ENCODE peak calls at places on chromosome X, in seven cellular contexts. Z is right lobe of liver, H is cardiac fibroblast, A is hepatocyte, C is A549, Y is mammary epithelial cell, G is dorsolateral prefrontal cortex. W is an unnamed sample.

GRCh38 chrX:16999275-16999674 is 52.8 kb downstream of the REPS2 start:
- DNase-seq in Z (no peak), H (no peak), A (no peak), C (no peak), Y (no peak), G (peak), W (peak)

GRCh38 chrX:40174594-40175415 is 77.0 kb upstream of the BCOR start:
- DNase-seq in Z (peak), H (peak), A (peak), C (peak), Y (no peak), G (peak), W (peak)

GRCh38 chrX:118179161-118179560 is 62.6 kb upstream of the KLHL13 start:
- DNase-seq in Z (no peak), H (no peak), A (no peak), C (no peak), Y (no peak), G (no peak), W (no peak)

GRCh38 chrX:42714981-42715688 is 62.8 kb downstream of the PPP1R2C start:
- DNase-seq in Z (peak), H (no peak), A (peak), C (peak), Y (peak), G (peak), W (peak)

GRCh38 chrX:150813922-150814321 is 84.5 kb downstream of the CD99L2 start:
- DNase-seq in Z (no peak), H (peak), A (no peak), C (no peak), Y (no peak), G (no peak), W (no peak)

GRCh38 chrX:14777484-14777883 is 95.4 kb downstream of the FANCB start:
- DNase-seq in Z (no peak), H (peak), A (no peak), C (no peak), Y (peak), G (no peak), W (peak)

GRCh38 chrX:149504226-149504914 is 736 bp downstream of the IDS start:
- DNase-seq in Z (no peak), H (peak), A (peak), C (peak), Y (no peak), G (peak), W (no peak)

GRCh38 chrX:71532078-71532752 is 689 bp upstream of the OGT start:
- DNase-seq in Z (no peak), H (peak), A (peak), C (peak), Y (peak), G (no peak), W (peak)

GRCh38 chrX:84188320-84188834 is 378 bp upstream of the RPS6KA6 start:
- DNase-seq in Z (peak), H (peak), A (peak), C (peak), Y (peak), G (peak), W (peak)

GRCh38 chrX:44012484-44013096 is 39.4 kb upstream of the NDP start:
- DNase-seq in Z (no peak), H (peak), A (no peak), C (peak), Y (peak), G (no peak), W (peak)

GRCh38 chrX:40410859-40411258 is 169.9 kb upstream of the ATP6AP2 start:
- DNase-seq in Z (no peak), H (no peak), A (no peak), C (no peak), Y (no peak), G (no peak), W (no peak)

GRCh38 chrX:138777230-138777629 is 65.7 kb upstream of the FGF13 start:
- DNase-seq in Z (no peak), H (no peak), A (no peak), C (no peak), Y (no peak), G (no peak), W (no peak)

GRCh38 chrX:14872355-14872754 is 514 bp downstream of the FANCB start:
- DNase-seq in Z (no peak), H (peak), A (no peak), C (no peak), Y (no peak), G (no peak), W (no peak)

GRCh38 chrX:27039332-27039731 is 423.8 kb downstream of the PPP4R3C start:
- DNase-seq in Z (no peak), H (no peak), A (no peak), C (no peak), Y (no peak), G (no peak), W (no peak)

GRCh38 chrX:77200663-77201062 is 246.5 kb upstream of the FGF16 start:
- DNase-seq in Z (no peak), H (no peak), A (no peak), C (no peak), Y (no peak), G (no peak), W (no peak)

GRCh38 chrX:536616-537015 is 94.0 kb upstream of the SHOX start:
- DNase-seq in Z (no peak), H (no peak), A (no peak), C (no peak), Y (no peak), G (no peak), W (no peak)

GRCh38 chrX:24023972-24024664 is 2.9 kb downstream of the KLHL15 start:
- DNase-seq in Z (no peak), H (peak), A (peak), C (no peak), Y (peak), G (no peak), W (no peak)

GRCh38 chrX:112163916-112164315 is 81.3 kb upstream of the TRPC5 start:
- DNase-seq in Z (no peak), H (no peak), A (no peak), C (no peak), Y (no peak), G (no peak), W (no peak)

GRCh38 chrX:49959602-49960001 is 37.2 kb downstream of the CLCN5 start:
- DNase-seq in Z (no peak), H (no peak), A (no peak), C (no peak), Y (no peak), G (no peak), W (no peak)

GRCh38 chrX:54807524-54808108 is at the start of gene MAGED2:
- DNase-seq in Z (no peak), H (peak), A (peak), C (no peak), Y (no peak), G (peak), W (no peak)

GRCh38 chrX:138756234-138756633 is 44.7 kb upstream of the FGF13 start:
- DNase-seq in Z (no peak), H (peak), A (peak), C (peak), Y (peak), G (no peak), W (peak)

GRCh38 chrX:124573458-124573857 is 227.1 kb downstream of the SH2D1A start:
- DNase-seq in Z (no peak), H (peak), A (no peak), C (no peak), Y (peak), G (no peak), W (peak)

GRCh38 chrX:35711281-35711680 is 86.9 kb upstream of the MAGEB16 start:
- DNase-seq in Z (no peak), H (no peak), A (no peak), C (no peak), Y (no peak), G (no peak), W (no peak)

GRCh38 chrX:43003939-43004338 is 226.0 kb upstream of the PPP1R2C start:
- DNase-seq in Z (no peak), H (no peak), A (no peak), C (no peak), Y (no peak), G (no peak), W (no peak)

GRCh38 chrX:105460366-105460765 is 239.9 kb upstream of the TEX13A start:
- DNase-seq in Z (no peak), H (peak), A (no peak), C (no peak), Y (peak), G (no peak), W (peak)

GRCh38 chrX:87265518-87265917 is 252.1 kb upstream of the KLHL4 start:
- DNase-seq in Z (no peak), H (no peak), A (no peak), C (peak), Y (peak), G (no peak), W (peak)

GRCh38 chrX:147738260-147738659 is 173.5 kb upstream of the FMR1 start:
- DNase-seq in Z (no peak), H (no peak), A (no peak), C (no peak), Y (no peak), G (no peak), W (no peak)

GRCh38 chrX:137195991-137196390 is 162.2 kb upstream of the GPR101 start:
- DNase-seq in Z (no peak), H (peak), A (no peak), C (no peak), Y (no peak), G (peak), W (peak)

GRCh38 chrX:42094208-42094607 is 170.9 kb upstream of the CASK start:
- DNase-seq in Z (no peak), H (peak), A (peak), C (no peak), Y (no peak), G (no peak), W (no peak)

GRCh38 chrX:17262123-17262522 is 112.9 kb upstream of the NHS start:
- DNase-seq in Z (no peak), H (no peak), A (no peak), C (no peak), Y (no peak), G (no peak), W (no peak)

GRCh38 chrX:126994011-126994410 is 174.5 kb downstream of the PRR32 start:
- DNase-seq in Z (no peak), H (no peak), A (no peak), C (no peak), Y (no peak), G (no peak), W (no peak)

GRCh38 chrX:38618152-38618551 is 56.8 kb downstream of the TSPAN7 start:
- DNase-seq in Z (no peak), H (no peak), A (no peak), C (no peak), Y (no peak), G (no peak), W (no peak)

GRCh38 chrX:12988797-12989196 is 13.9 kb downstream of the TMSB4X start:
- DNase-seq in Z (no peak), H (peak), A (peak), C (peak), Y (peak), G (no peak), W (peak)

GRCh38 chrX:16786791-16787735 is 797 bp downstream of the TXLNG start:
- DNase-seq in Z (peak), H (no peak), A (peak), C (no peak), Y (peak), G (peak), W (no peak)

GRCh38 chrX:116246261-116246660 is 75.7 kb downstream of the AGTR2 start:
- DNase-seq in Z (no peak), H (peak), A (no peak), C (no peak), Y (peak), G (no peak), W (peak)

GRCh38 chrX:70979136-70979762 is 48.4 kb upstream of the SLC7A3 start:
- DNase-seq in Z (no peak), H (peak), A (peak), C (peak), Y (peak), G (no peak), W (peak)

GRCh38 chrX:1589356-1590130 is 1.9 kb upstream of the AKAP17A start:
- DNase-seq in Z (no peak), H (no peak), A (no peak), C (no peak), Y (no peak), G (no peak), W (no peak)

GRCh38 chrX:30228526-30228925 is 1.9 kb upstream of the MAGEB3 start:
- DNase-seq in Z (no peak), H (no peak), A (no peak), C (no peak), Y (no peak), G (no peak), W (no peak)

GRCh38 chrX:43969504-43970501 is 3.4 kb downstream of the NDP start:
- DNase-seq in Z (no peak), H (peak), A (no peak), C (peak), Y (no peak), G (peak), W (peak)

DNA sequence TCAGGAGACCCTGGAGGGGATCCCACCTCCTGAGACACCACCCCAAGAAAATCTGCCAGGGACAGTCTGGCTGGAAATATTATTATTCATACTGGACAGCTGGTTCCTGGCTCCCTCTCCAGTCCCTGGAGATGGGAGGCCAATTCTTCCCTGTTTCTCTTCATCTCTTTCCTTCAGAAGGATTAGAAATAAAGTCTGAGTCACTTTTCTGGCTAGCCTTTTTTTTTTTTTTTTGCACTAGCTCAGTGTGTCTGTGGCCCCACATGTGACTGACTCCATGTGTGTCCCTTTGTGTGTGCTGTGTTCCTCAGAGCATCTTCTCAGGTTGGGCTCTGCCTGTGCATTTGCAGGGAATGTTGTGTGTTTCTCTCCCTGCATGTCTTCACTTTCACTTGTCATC is 1.8 kb upstream of the FRMPD3 start:
- DNase-seq in Z (no peak), H (no peak), A (no peak), C (no peak), Y (no peak), G (no peak), W (no peak)
- H3K4me3 ChIP-seq in Z (no peak), H (no peak), A (no peak), C (no peak), Y (no peak), G (no peak), W (no peak)

DNA sequence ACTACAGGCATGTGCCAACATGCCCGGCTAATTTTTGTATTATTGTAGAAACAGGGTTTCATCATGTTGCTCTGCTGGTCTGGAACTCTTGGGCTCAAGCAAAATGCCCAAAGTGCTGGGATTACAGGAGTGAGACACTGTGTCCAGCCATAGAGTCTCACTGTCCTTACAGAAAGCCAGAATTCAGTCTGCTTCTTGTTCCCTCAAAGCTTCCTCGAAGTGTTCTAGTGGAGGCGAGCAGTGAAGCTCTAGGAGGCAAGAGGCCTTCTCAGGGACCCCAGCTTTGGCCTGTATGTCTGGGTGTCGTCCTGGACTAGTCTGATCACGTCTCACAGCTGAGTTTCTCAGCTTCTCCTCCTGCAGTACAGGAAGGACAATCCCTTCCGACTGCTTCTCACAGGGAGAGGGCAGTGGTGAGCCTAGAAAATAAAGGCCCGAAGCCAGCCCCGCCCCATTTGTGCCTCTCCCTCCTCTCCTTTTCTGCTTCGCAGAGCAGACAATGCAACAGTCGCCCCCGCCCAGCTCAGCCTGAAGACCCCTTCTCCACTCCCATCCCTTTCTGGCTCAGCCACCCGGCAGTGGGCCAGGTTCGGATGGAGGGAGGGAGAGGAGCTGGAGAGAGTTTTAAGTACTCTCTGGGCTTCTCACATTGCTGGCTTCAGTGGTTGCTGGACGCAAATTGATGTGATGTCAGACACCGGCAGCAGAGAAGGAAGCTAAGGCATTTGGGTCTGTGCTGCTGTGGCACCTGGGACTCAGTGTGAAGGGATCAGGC is 11.1 kb upstream of the FAM3A start:
- DNase-seq in Z (no peak), H (peak), A (peak), C (peak), Y (peak), G (peak), W (peak)
- TF ChIP-seq CTCF in Z (peak), H (peak), A (peak), C (peak), Y (peak), G (peak), W (peak)

GRCh38 chrX:72714471-72714916 is 388 bp upstream of the PHKA1 start:
- DNase-seq in Z (peak), H (peak), A (peak), C (peak), Y (peak), G (peak), W (peak)
- H3K4me3 ChIP-seq in Z (peak), H (peak), A (peak), C (peak), Y (peak), G (peak), W (peak)

DNA sequence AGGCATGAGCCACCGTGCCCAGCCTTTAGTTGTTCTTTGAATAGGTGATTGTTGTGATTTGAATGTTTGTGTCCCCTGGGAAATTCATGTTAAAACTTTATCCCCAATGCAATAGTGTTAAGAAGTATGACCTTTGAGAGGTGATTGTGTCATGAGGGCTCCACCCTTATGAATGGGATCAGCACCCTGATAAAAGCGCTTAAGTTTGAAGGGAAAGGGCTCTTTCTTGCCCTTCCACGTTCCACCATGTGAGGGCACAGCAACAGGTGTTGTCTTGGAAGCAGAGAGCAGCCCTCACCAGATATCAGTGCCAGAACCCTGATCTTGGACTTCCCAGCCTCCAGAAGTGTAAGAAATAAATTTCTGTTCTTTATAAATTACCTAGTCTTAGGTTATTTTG is 33.7 kb upstream of the RP2 start:
- DNase-seq in Z (no peak), H (peak), A (no peak), C (peak), Y (no peak), G (no peak), W (peak)
- TF ChIP-seq CTCF in Z (peak), H (peak), A (peak), C (peak), Y (peak), G (no peak), W (peak)

GRCh38 chrX:102712216-102712966 is at the start of gene GPRASP2:
- DNase-seq in Z (peak), H (peak), A (peak), C (peak), Y (peak), G (peak), W (peak)

GRCh38 chrX:102714994-102715393 is 2.7 kb downstream of the GPRASP2 start:
- DNase-seq in Z (no peak), H (no peak), A (no peak), C (no peak), Y (no peak), G (no peak), W (no peak)

GRCh38 chrX:102708900-102709299 is 3.3 kb upstream of the GPRASP2 start:
- DNase-seq in Z (no peak), H (no peak), A (no peak), C (no peak), Y (no peak), G (no peak), W (no peak)

GRCh38 chrX:102712967-102713677 is 874 bp downstream of the GPRASP2 start:
- DNase-seq in Z (peak), H (peak), A (peak), C (peak), Y (peak), G (peak), W (peak)

DNA sequence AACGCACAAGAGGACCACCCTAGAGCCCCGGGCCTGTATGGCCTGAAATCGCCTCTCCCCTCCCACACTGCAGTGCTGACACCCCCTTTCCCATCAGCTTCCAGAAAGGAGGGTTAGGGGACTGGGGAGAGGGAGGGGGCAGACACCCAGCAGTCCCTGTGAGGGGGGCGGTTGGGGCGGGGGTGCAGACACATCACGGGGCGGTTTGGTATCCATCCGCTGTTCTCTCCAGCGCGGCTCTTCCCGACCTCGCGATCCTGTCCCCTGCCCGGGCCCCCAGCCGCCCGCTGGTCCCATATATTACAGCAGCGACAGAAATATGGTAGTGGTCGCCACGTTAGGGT is 404 bp upstream of the GPRASP2 start:
- DNase-seq in Z (no peak), H (no peak), A (no peak), C (no peak), Y (no peak), G (no peak), W (no peak)
- H3K4me3 ChIP-seq in Z (peak), H (peak), A (peak), C (peak), Y (peak), G (peak), W (peak)

GRCh38 chrX:5683996-5684395 is 544.7 kb downstream of the NLGN4X start:
- DNase-seq in Z (no peak), H (no peak), A (no peak), C (no peak), Y (no peak), G (no peak), W (no peak)

GRCh38 chrX:5681159-5681558 is 547.5 kb downstream of the NLGN4X start:
- DNase-seq in Z (no peak), H (no peak), A (peak), C (no peak), Y (peak), G (no peak), W (peak)
- TF ChIP-seq CTCF in Z (no peak), H (no peak), A (peak), C (no peak), Y (peak), G (peak), W (no peak)

GRCh38 chrX:47456080-47456479 is 26.9 kb downstream of the ZNF41 start:
- DNase-seq in Z (no peak), H (no peak), A (no peak), C (no peak), Y (no peak), G (no peak), W (no peak)

GRCh38 chrX:47460561-47460960 is 22.5 kb downstream of the ZNF41 start:
- DNase-seq in Z (no peak), H (no peak), A (no peak), C (no peak), Y (no peak), G (no peak), W (no peak)

GRCh38 chrX:47458528-47458927 is 24.5 kb downstream of the ZNF41 start:
- DNase-seq in Z (no peak), H (no peak), A (no peak), C (no peak), Y (no peak), G (no peak), W (no peak)
- H3K4me3 ChIP-seq in Z (no peak), H (no peak), A (no peak), C (no peak), Y (no peak), G (no peak), W (no peak)

GRCh38 chrX:131366387-131366786 is 77.3 kb upstream of the IGSF1 start:
- DNase-seq in Z (no peak), H (no peak), A (peak), C (peak), Y (no peak), G (no peak), W (no peak)
- TF ChIP-seq CTCF in Z (peak), H (no peak), A (peak), C (no peak), Y (peak), G (peak), W (no peak)